ENCODE peak calls at places on chromosomes 3 and 15, in six cellular contexts. J is GM12864, M is GM12891, P is GM13977, V is GM23248, A is Daoy. G is an unnamed sample.

GRCh38 chr3:12307136-12307535 is 18.3 kb downstream of the PPARG start:
- DNase-seq in J (no peak), M (no peak), P (no peak), V (no peak), A (no peak), G (no peak)

GRCh38 chr3:27090265-27091041 is 278.7 kb downstream of the NEK10 start:
- DNase-seq in J (no peak), M (no peak), P (no peak), V (peak; percentile 14), A (no peak), G (no peak)

GRCh38 chr3:107670991-107671390 is 148.2 kb downstream of the BBX start:
- DNase-seq in J (no peak), M (no peak), P (no peak), V (peak; percentile 69), A (no peak), G (no peak)

GRCh38 chr3:12798559-12799179 is 2.2 kb downstream of the CAND2 start:
- DNase-seq in J (no peak), M (no peak), P (no peak), V (no peak), A (no peak), G (no peak)

GRCh38 chr3:55692958-55693558 is 206.0 kb upstream of the WNT5A start:
- DNase-seq in J (no peak), M (no peak), P (no peak), V (peak; percentile 47), A (peak; percentile 26), G (no peak)

GRCh38 chr15:67820992-67821783 is 4.1 kb upstream of the SKOR1 start:
- DNase-seq in J (no peak), M (no peak), P (peak; percentile 84), V (peak; percentile 66), A (peak; percentile 63), G (peak; percentile 88)

GRCh38 chr3:64255941-64256340 is 30.7 kb upstream of the PRICKLE2 start:
- DNase-seq in J (no peak), M (no peak), P (no peak), V (no peak), A (no peak), G (no peak)

GRCh38 chr3:114896978-114897377 is 250.1 kb downstream of the ZBTB20 start:
- DNase-seq in J (no peak), M (no peak), P (no peak), V (no peak), A (no peak), G (no peak)

GRCh38 chr15:98850991-98851776 is 156.4 kb downstream of the PGPEP1L start:
- DNase-seq in J (no peak), M (no peak), P (peak; percentile 59), V (peak; percentile 85), A (peak; percentile 78), G (peak; percentile 88)

GRCh38 chr3:194103475-194103874 is 32.5 kb upstream of the HES1 start:
- DNase-seq in J (no peak), M (peak; percentile 42), P (peak; percentile 67), V (no peak), A (no peak), G (no peak)

GRCh38 chr3:79178471-79178870 is 589.3 kb downstream of the ROBO1 start:
- DNase-seq in J (no peak), M (no peak), P (no peak), V (no peak), A (no peak), G (no peak)

G was measured in right cardiac atrium.